ENCODE peak calls at places on chromosome 12, in eight cellular contexts. G is NCI-H69; P is stimulated activated CD4-positive, alpha-beta T cell treated with anti-CD3 and anti-CD28 coated beads, Interleukin-2, amount 100 ng/mL, for 48 hours; R is mucosa of gallbladder; N is stimulated activated CD8-positive, alpha-beta memory T cell treated with anti-CD3 and anti-CD28 coated beads, Interleukin-7, amount 100 ng/mL, for 24 hours; U is iPS DF 19.7; I is KBM-7; T is neural crest cell. V is an unnamed sample.
A peak's percentile ranks its signal among the peaks of the same experiment; 100 is the strongest.

GRCh38 chr12:11839093-11839641 is 189.7 kb downstream of the ETV6 start:
- DNase-seq in I (peak; percentile 81), R (peak; percentile 89), N (no peak), G (no peak), T (no peak), P (no peak), U (no peak), V (peak; percentile 87)

GRCh38 chr12:26874501-26875296 is 41.7 kb upstream of the ITPR2 start:
- DNase-seq in I (peak; percentile 59), R (no peak), N (no peak), U (no peak), T (no peak), P (no peak), G (no peak), V (peak; percentile 46)

GRCh38 chr12:14961466-14962155 is at the start of gene ARHGDIB:
- DNase-seq in P (peak; percentile 53), I (peak; percentile 96), G (no peak), T (no peak), R (peak; percentile 47), U (no peak), N (no peak), V (peak; percentile 73)

GRCh38 chr12:24500466-24501232 is 448.3 kb downstream of the BCAT1 start:
- DNase-seq in I (no peak), U (no peak), R (no peak), T (no peak), G (peak; percentile 55), N (no peak), P (no peak), V (no peak)

GRCh38 chr12:47773062-47773857 is at the start of gene SLC48A1:
- DNase-seq in N (no peak), G (peak; percentile 88), R (peak; percentile 57), P (peak; percentile 53), T (peak; percentile 70), U (no peak), I (no peak), V (peak; percentile 76)

GRCh38 chr12:29640589-29641345 is 143.0 kb downstream of the TMTC1 start:
- DNase-seq in I (no peak), G (no peak), T (no peak), U (no peak), P (no peak), N (no peak), R (peak; percentile 12), V (peak; percentile 28)

GRCh38 chr12:25771062-25771461 is 187.4 kb upstream of the RASSF8 start:
- DNase-seq in T (no peak), R (no peak), G (no peak), N (no peak), P (no peak), U (no peak), I (peak; percentile 58), V (no peak)

GRCh38 chr12:50129297-50129696 is 17.3 kb downstream of the COX14 start:
- DNase-seq in T (no peak), I (no peak), U (no peak), R (no peak), N (no peak), P (no peak), G (no peak), V (no peak)

GRCh38 chr12:108720757-108721514 is 10.4 kb downstream of the CORO1C start:
- DNase-seq in U (no peak), P (no peak), I (no peak), G (peak; percentile 57), N (no peak), T (no peak), R (no peak), V (peak; percentile 44)

V was measured in dermis blood vessel endothelial cell.